ENCODE peak calls at places on chromosomes 3 and 15, in eight cellular contexts. One of them, this sample, is unnamed.

GRCh38 chr15:40054056-40054745 is 15.2 kb upstream of the SRP14 start:
- DNase-seq in foreskin fibroblast: no peak
- DNase-seq in AG04450: no peak
- DNase-seq in fibroblast of pulmonary artery: no peak
- DNase-seq in tibial artery: peak
- DNase-seq in Panc1: no peak
- DNase-seq in left ventricle myocardium inferior: no peak
- DNase-seq in heart left ventricle: no peak
- DNase-seq in this sample: no peak

GRCh38 chr3:170130532-170130931 is 51.0 kb downstream of the PHC3 start:
- DNase-seq in foreskin fibroblast: no peak
- DNase-seq in AG04450: no peak
- DNase-seq in fibroblast of pulmonary artery: no peak
- DNase-seq in tibial artery: no peak
- DNase-seq in Panc1: no peak
- DNase-seq in left ventricle myocardium inferior: no peak
- DNase-seq in heart left ventricle: no peak
- DNase-seq in this sample: no peak

GRCh38 chr15:37978231-37978630 is 43.8 kb downstream of the TMCO5A start:
- DNase-seq in foreskin fibroblast: no peak
- DNase-seq in AG04450: no peak
- DNase-seq in fibroblast of pulmonary artery: no peak
- DNase-seq in tibial artery: no peak
- DNase-seq in Panc1: no peak
- DNase-seq in left ventricle myocardium inferior: no peak
- DNase-seq in heart left ventricle: no peak
- DNase-seq in this sample: no peak

GRCh38 chr3:131349946-131350347 is 31.6 kb upstream of the NUDT16 start:
- DNase-seq in foreskin fibroblast: peak
- DNase-seq in AG04450: peak
- DNase-seq in fibroblast of pulmonary artery: peak
- DNase-seq in tibial artery: no peak
- DNase-seq in Panc1: no peak
- DNase-seq in left ventricle myocardium inferior: peak
- DNase-seq in heart left ventricle: peak
- DNase-seq in this sample: peak

GRCh38 chr15:99485992-99486370 is 79.8 kb upstream of the MEF2A start:
- DNase-seq in foreskin fibroblast: no peak
- DNase-seq in AG04450: no peak
- DNase-seq in fibroblast of pulmonary artery: no peak
- DNase-seq in tibial artery: no peak
- DNase-seq in Panc1: no peak
- DNase-seq in left ventricle myocardium inferior: no peak
- DNase-seq in heart left ventricle: no peak
- DNase-seq in this sample: no peak

GRCh38 chr3:186458306-186459107 is 85.7 kb downstream of the CRYGS start:
- DNase-seq in foreskin fibroblast: no peak
- DNase-seq in AG04450: no peak
- DNase-seq in fibroblast of pulmonary artery: no peak
- DNase-seq in tibial artery: no peak
- DNase-seq in Panc1: no peak
- DNase-seq in left ventricle myocardium inferior: no peak
- DNase-seq in heart left ventricle: no peak
- DNase-seq in this sample: no peak

GRCh38 chr3:156218353-156218744 is 98.0 kb downstream of the KCNAB1 start:
- DNase-seq in foreskin fibroblast: no peak
- DNase-seq in AG04450: no peak
- DNase-seq in fibroblast of pulmonary artery: no peak
- DNase-seq in tibial artery: no peak
- DNase-seq in Panc1: no peak
- DNase-seq in left ventricle myocardium inferior: no peak
- DNase-seq in heart left ventricle: no peak
- DNase-seq in this sample: no peak

GRCh38 chr3:25441234-25441856 is 13.3 kb downstream of the RARB start:
- DNase-seq in foreskin fibroblast: no peak
- DNase-seq in AG04450: no peak
- DNase-seq in fibroblast of pulmonary artery: no peak
- DNase-seq in tibial artery: no peak
- DNase-seq in Panc1: peak
- DNase-seq in left ventricle myocardium inferior: no peak
- DNase-seq in heart left ventricle: no peak
- DNase-seq in this sample: no peak

GRCh38 chr15:39025331-39025730 is 460.7 kb upstream of the RASGRP1 start:
- DNase-seq in foreskin fibroblast: peak
- DNase-seq in AG04450: no peak
- DNase-seq in fibroblast of pulmonary artery: peak
- DNase-seq in tibial artery: no peak
- DNase-seq in Panc1: no peak
- DNase-seq in left ventricle myocardium inferior: no peak
- DNase-seq in heart left ventricle: no peak
- DNase-seq in this sample: no peak

GRCh38 chr3:99357131-99357530 is 281.3 kb upstream of the COL8A1 start:
- DNase-seq in foreskin fibroblast: no peak
- DNase-seq in AG04450: no peak
- DNase-seq in fibroblast of pulmonary artery: no peak
- DNase-seq in tibial artery: no peak
- DNase-seq in Panc1: no peak
- DNase-seq in left ventricle myocardium inferior: no peak
- DNase-seq in heart left ventricle: no peak
- DNase-seq in this sample: no peak

GRCh38 chr15:47484119-47484518 is 233.2 kb upstream of the SEMA6D start:
- DNase-seq in foreskin fibroblast: no peak
- DNase-seq in AG04450: no peak
- DNase-seq in fibroblast of pulmonary artery: peak
- DNase-seq in tibial artery: no peak
- DNase-seq in Panc1: no peak
- DNase-seq in left ventricle myocardium inferior: no peak
- DNase-seq in heart left ventricle: no peak
- DNase-seq in this sample: no peak

GRCh38 chr3:11826628-11827265 is 19.9 kb downstream of the TAMM41 start:
- DNase-seq in foreskin fibroblast: peak
- DNase-seq in AG04450: peak
- DNase-seq in fibroblast of pulmonary artery: peak
- DNase-seq in tibial artery: no peak
- DNase-seq in Panc1: no peak
- DNase-seq in left ventricle myocardium inferior: no peak
- DNase-seq in heart left ventricle: no peak
- DNase-seq in this sample: peak

GRCh38 chr15:55494927-55495326 is 13.1 kb downstream of the DNAAF4 start:
- DNase-seq in foreskin fibroblast: no peak
- DNase-seq in AG04450: no peak
- DNase-seq in fibroblast of pulmonary artery: no peak
- DNase-seq in tibial artery: no peak
- DNase-seq in Panc1: no peak
- DNase-seq in left ventricle myocardium inferior: no peak
- DNase-seq in heart left ventricle: no peak
- DNase-seq in this sample: no peak

GRCh38 chr3:11156026-11156410 is 1.7 kb downstream of the HRH1 start:
- DNase-seq in foreskin fibroblast: no peak
- DNase-seq in AG04450: no peak
- DNase-seq in fibroblast of pulmonary artery: no peak
- DNase-seq in tibial artery: peak
- DNase-seq in Panc1: no peak
- DNase-seq in left ventricle myocardium inferior: no peak
- DNase-seq in heart left ventricle: no peak
- DNase-seq in this sample: no peak

DNA sequence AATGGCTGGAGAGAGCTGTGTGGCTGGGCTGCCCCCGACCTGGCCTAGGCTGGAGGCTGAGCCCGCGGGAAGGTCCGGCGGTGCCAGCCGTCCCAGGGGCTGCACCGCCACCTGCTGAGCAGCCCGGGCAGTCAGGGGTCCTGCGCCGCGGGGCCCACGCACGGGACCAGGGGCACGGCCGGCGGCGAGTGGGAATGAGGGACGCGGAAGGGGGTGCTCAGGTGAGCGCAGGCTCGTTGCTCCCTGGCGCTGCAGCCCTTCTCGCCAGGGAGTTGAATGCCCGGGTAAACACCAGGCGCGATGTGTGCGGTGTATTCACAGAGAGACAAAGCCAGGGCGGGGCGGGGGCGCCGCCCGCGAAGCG is 666 bp upstream of the SEMA3F start:
- DNase-seq in foreskin fibroblast: no peak
- DNase-seq in AG04450: no peak
- DNase-seq in fibroblast of pulmonary artery: no peak
- DNase-seq in tibial artery: no peak
- DNase-seq in Panc1: no peak
- DNase-seq in left ventricle myocardium inferior: no peak
- DNase-seq in heart left ventricle: no peak
- DNase-seq in this sample: no peak
- TF ChIP-seq CTCF in foreskin fibroblast: no peak
- TF ChIP-seq CTCF in AG04450: peak
- TF ChIP-seq CTCF in fibroblast of pulmonary artery: no peak
- TF ChIP-seq CTCF in tibial artery: peak
- TF ChIP-seq CTCF in Panc1: peak
- TF ChIP-seq CTCF in left ventricle myocardium inferior: peak
- TF ChIP-seq CTCF in heart left ventricle: no peak
- TF ChIP-seq CTCF in this sample: peak

GRCh38 chr3:192449036-192449435 is 278.3 kb downstream of the FGF12 start:
- DNase-seq in foreskin fibroblast: no peak
- DNase-seq in AG04450: no peak
- DNase-seq in fibroblast of pulmonary artery: peak
- DNase-seq in tibial artery: no peak
- DNase-seq in Panc1: no peak
- DNase-seq in left ventricle myocardium inferior: no peak
- DNase-seq in heart left ventricle: no peak
- DNase-seq in this sample: no peak
- TF ChIP-seq CTCF in foreskin fibroblast: peak
- TF ChIP-seq CTCF in AG04450: peak
- TF ChIP-seq CTCF in fibroblast of pulmonary artery: peak
- TF ChIP-seq CTCF in tibial artery: no peak
- TF ChIP-seq CTCF in Panc1: peak
- TF ChIP-seq CTCF in left ventricle myocardium inferior: peak
- TF ChIP-seq CTCF in heart left ventricle: no peak
- TF ChIP-seq CTCF in this sample: peak

GRCh38 chr15:75428152-75428551 is 23.3 kb downstream of the SIN3A start:
- DNase-seq in foreskin fibroblast: no peak
- DNase-seq in AG04450: no peak
- DNase-seq in fibroblast of pulmonary artery: no peak
- DNase-seq in tibial artery: no peak
- DNase-seq in Panc1: no peak
- DNase-seq in left ventricle myocardium inferior: no peak
- DNase-seq in heart left ventricle: no peak
- DNase-seq in this sample: no peak

GRCh38 chr15:75430259-75430658 is 21.2 kb downstream of the SIN3A start:
- DNase-seq in foreskin fibroblast: no peak
- DNase-seq in AG04450: no peak
- DNase-seq in fibroblast of pulmonary artery: no peak
- DNase-seq in tibial artery: no peak
- DNase-seq in Panc1: no peak
- DNase-seq in left ventricle myocardium inferior: no peak
- DNase-seq in heart left ventricle: no peak
- DNase-seq in this sample: no peak

GRCh38 chr15:75431250-75431649 is 20.2 kb downstream of the SIN3A start:
- DNase-seq in foreskin fibroblast: no peak
- DNase-seq in AG04450: no peak
- DNase-seq in fibroblast of pulmonary artery: peak
- DNase-seq in tibial artery: no peak
- DNase-seq in Panc1: no peak
- DNase-seq in left ventricle myocardium inferior: no peak
- DNase-seq in heart left ventricle: no peak
- DNase-seq in this sample: no peak

GRCh38 chr15:75436861-75437260 is 14.6 kb downstream of the SIN3A start:
- DNase-seq in foreskin fibroblast: no peak
- DNase-seq in AG04450: no peak
- DNase-seq in fibroblast of pulmonary artery: no peak
- DNase-seq in tibial artery: no peak
- DNase-seq in Panc1: no peak
- DNase-seq in left ventricle myocardium inferior: no peak
- DNase-seq in heart left ventricle: no peak
- DNase-seq in this sample: no peak

GRCh38 chr15:75431682-75432081 is 19.8 kb downstream of the SIN3A start:
- DNase-seq in foreskin fibroblast: no peak
- DNase-seq in AG04450: no peak
- DNase-seq in fibroblast of pulmonary artery: no peak
- DNase-seq in tibial artery: no peak
- DNase-seq in Panc1: no peak
- DNase-seq in left ventricle myocardium inferior: no peak
- DNase-seq in heart left ventricle: no peak
- DNase-seq in this sample: no peak
- TF ChIP-seq CTCF in foreskin fibroblast: no peak
- TF ChIP-seq CTCF in AG04450: no peak
- TF ChIP-seq CTCF in fibroblast of pulmonary artery: no peak
- TF ChIP-seq CTCF in tibial artery: no peak
- TF ChIP-seq CTCF in Panc1: no peak
- TF ChIP-seq CTCF in left ventricle myocardium inferior: no peak
- TF ChIP-seq CTCF in heart left ventricle: no peak
- TF ChIP-seq CTCF in this sample: no peak

DNA sequence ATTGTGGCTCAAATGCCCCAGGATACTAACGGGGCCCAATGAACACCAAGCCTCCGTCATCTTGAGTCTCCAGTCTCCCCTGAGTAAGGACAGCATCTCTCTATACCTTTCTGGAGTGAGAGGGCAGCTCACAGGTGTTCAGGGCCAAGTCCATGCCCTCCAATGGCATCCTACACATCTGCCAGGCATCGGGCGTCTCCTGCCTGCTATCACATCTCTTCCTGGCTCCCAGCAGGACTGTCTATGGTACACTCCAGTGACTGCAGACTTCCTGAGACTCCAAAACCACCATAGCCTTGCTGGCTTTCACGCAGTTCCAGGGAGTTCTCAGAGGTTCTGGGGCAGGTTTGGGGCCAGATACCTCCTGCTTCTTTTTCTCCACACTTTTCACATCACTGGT is 28.3 kb downstream of the CX3CR1 start:
- DNase-seq in foreskin fibroblast: no peak
- DNase-seq in AG04450: no peak
- DNase-seq in fibroblast of pulmonary artery: no peak
- DNase-seq in tibial artery: no peak
- DNase-seq in Panc1: no peak
- DNase-seq in left ventricle myocardium inferior: no peak
- DNase-seq in heart left ventricle: no peak
- DNase-seq in this sample: no peak
- TF ChIP-seq CTCF in foreskin fibroblast: no peak
- TF ChIP-seq CTCF in AG04450: no peak
- TF ChIP-seq CTCF in fibroblast of pulmonary artery: no peak
- TF ChIP-seq CTCF in tibial artery: no peak
- TF ChIP-seq CTCF in Panc1: no peak
- TF ChIP-seq CTCF in left ventricle myocardium inferior: no peak
- TF ChIP-seq CTCF in heart left ventricle: no peak
- TF ChIP-seq CTCF in this sample: no peak